ENCODE peak calls at places on chromosomes 12 and 14, in nine cellular contexts. N is posterior vena cava; D is NCI-H345; J is lung; R is GOT3; L is heart right ventricle; U is activated T-helper 9 cell treated with anti-CD3 and anti-CD28 coated beads, Interleukin-2, amount 50 U/mL, for 16 hours; P is naive thymus-derived CD4-positive, alpha-beta T cell; E is PC-3. B is an unnamed sample.

GRCh38 chr14:95146079-95146771 is 11.1 kb downstream of the DICER1 start:
- DNase-seq in N (no peak), D (no peak), J (no peak), R (no peak), L (no peak), U (no peak), P (no peak), E (no peak), B (no peak)

GRCh38 chr12:115983226-115983798 is 294.2 kb downstream of the MED13L start:
- DNase-seq in N (no peak), D (no peak), J (no peak), R (no peak), L (no peak), U (no peak), P (no peak), E (peak; percentile 53), B (no peak)

GRCh38 chr14:39499514-39499913 is 67.3 kb upstream of the FBXO33 start:
- DNase-seq in N (no peak), D (no peak), J (no peak), R (no peak), L (no peak), U (no peak), P (no peak), E (no peak), B (no peak)

GRCh38 chr12:132114667-132115066 is 29.5 kb downstream of the DDX51 start:
- DNase-seq in N (peak; percentile 54), D (no peak), J (no peak), R (no peak), L (no peak), U (no peak), P (no peak), E (no peak), B (no peak)

GRCh38 chr14:67746927-67747326 is 45.2 kb downstream of the RDH12 start:
- DNase-seq in N (no peak), D (no peak), J (no peak), R (no peak), L (no peak), U (no peak), P (no peak), E (no peak), B (no peak)

GRCh38 chr14:92651793-92652382 is 96.5 kb downstream of the LGMN start:
- DNase-seq in N (peak; percentile 94), D (no peak), J (peak; percentile 54), R (no peak), L (peak; percentile 47), U (no peak), P (peak; percentile 58), E (no peak), B (peak; percentile 44)

GRCh38 chr12:4505381-4505986 is 33.2 kb upstream of the RAD51AP1 start:
- DNase-seq in N (no peak), D (no peak), J (no peak), R (no peak), L (no peak), U (no peak), P (no peak), E (no peak), B (no peak)

GRCh38 chr14:90658541-90658967 is 157.7 kb downstream of the TTC7B start:
- DNase-seq in N (no peak), D (no peak), J (no peak), R (no peak), L (no peak), U (no peak), P (no peak), E (peak; percentile 75), B (no peak)

GRCh38 chr14:92560106-92560865 is 46.7 kb downstream of the RIN3 start:
- DNase-seq in N (no peak), D (no peak), J (no peak), R (no peak), L (no peak), U (no peak), P (no peak), E (no peak), B (no peak)

GRCh38 chr14:61566537-61567225 is 128.6 kb upstream of the HIF1A start:
- DNase-seq in N (no peak), D (no peak), J (no peak), R (no peak), L (no peak), U (no peak), P (no peak), E (peak; percentile 78), B (no peak)

GRCh38 chr12:8687846-8688601 is 9.8 kb upstream of the RIMKLB start:
- DNase-seq in N (no peak), D (no peak), J (peak; percentile 56), R (no peak), L (peak; percentile 32), U (no peak), P (no peak), E (peak; percentile 11), B (no peak)

B was measured in stomach.